ENCODE peak calls at places on chromosomes 6 and 20, in ten cellular contexts. One of them, this sample, is unnamed.
A peak's percentile ranks its signal among the peaks of the same experiment; 100 is the strongest.

GRCh38 chr20:52921300-52921699 is 50.9 kb upstream of the TSHZ2 start:
- DNase-seq in GM20000: no peak
- DNase-seq in uterus: no peak
- DNase-seq in stimulated activated CD8-positive, alpha-beta memory T cell treated with anti-CD3 and anti-CD28 coated beads, Interleukin-7, amount 100 ng/mL, for 1 hour: no peak
- DNase-seq in left ventricle myocardium superior: no peak
- DNase-seq in GM23338: no peak
- DNase-seq in heart left ventricle: no peak
- DNase-seq in T-helper 2 cell: no peak
- DNase-seq in AG09319: no peak
- DNase-seq in NCI-H1417: no peak
- DNase-seq in this sample: no peak

GRCh38 chr6:129686941-129687627 is 22.9 kb downstream of the ARHGAP18 start:
- DNase-seq in GM20000: peak; percentile 28
- DNase-seq in uterus: no peak
- DNase-seq in stimulated activated CD8-positive, alpha-beta memory T cell treated with anti-CD3 and anti-CD28 coated beads, Interleukin-7, amount 100 ng/mL, for 1 hour: no peak
- DNase-seq in left ventricle myocardium superior: no peak
- DNase-seq in GM23338: no peak
- DNase-seq in heart left ventricle: no peak
- DNase-seq in T-helper 2 cell: peak; percentile 88
- DNase-seq in AG09319: no peak
- DNase-seq in NCI-H1417: no peak
- DNase-seq in this sample: no peak

GRCh38 chr6:16420715-16421461 is 182.5 kb downstream of the GMPR start:
- DNase-seq in GM20000: peak; percentile 68
- DNase-seq in uterus: no peak
- DNase-seq in stimulated activated CD8-positive, alpha-beta memory T cell treated with anti-CD3 and anti-CD28 coated beads, Interleukin-7, amount 100 ng/mL, for 1 hour: no peak
- DNase-seq in left ventricle myocardium superior: no peak
- DNase-seq in GM23338: peak; percentile 10
- DNase-seq in heart left ventricle: no peak
- DNase-seq in T-helper 2 cell: peak; percentile 94
- DNase-seq in AG09319: peak; percentile 71
- DNase-seq in NCI-H1417: no peak
- DNase-seq in this sample: no peak

GRCh38 chr6:52566853-52567279 is 10.0 kb downstream of the TRAM2 start:
- DNase-seq in GM20000: no peak
- DNase-seq in uterus: no peak
- DNase-seq in stimulated activated CD8-positive, alpha-beta memory T cell treated with anti-CD3 and anti-CD28 coated beads, Interleukin-7, amount 100 ng/mL, for 1 hour: no peak
- DNase-seq in left ventricle myocardium superior: no peak
- DNase-seq in GM23338: no peak
- DNase-seq in heart left ventricle: no peak
- DNase-seq in T-helper 2 cell: no peak
- DNase-seq in AG09319: peak; percentile 94
- DNase-seq in NCI-H1417: no peak
- DNase-seq in this sample: no peak

GRCh38 chr6:89409461-89410035 is 2.5 kb downstream of the RRAGD start:
- DNase-seq in GM20000: no peak
- DNase-seq in uterus: no peak
- DNase-seq in stimulated activated CD8-positive, alpha-beta memory T cell treated with anti-CD3 and anti-CD28 coated beads, Interleukin-7, amount 100 ng/mL, for 1 hour: no peak
- DNase-seq in left ventricle myocardium superior: peak; percentile 37
- DNase-seq in GM23338: peak; percentile 49
- DNase-seq in heart left ventricle: no peak
- DNase-seq in T-helper 2 cell: no peak
- DNase-seq in AG09319: no peak
- DNase-seq in NCI-H1417: no peak
- DNase-seq in this sample: no peak

GRCh38 chr6:140623498-140623897 is 1249.0 kb upstream of the CITED2 start:
- DNase-seq in GM20000: no peak
- DNase-seq in uterus: no peak
- DNase-seq in stimulated activated CD8-positive, alpha-beta memory T cell treated with anti-CD3 and anti-CD28 coated beads, Interleukin-7, amount 100 ng/mL, for 1 hour: no peak
- DNase-seq in left ventricle myocardium superior: no peak
- DNase-seq in GM23338: no peak
- DNase-seq in heart left ventricle: no peak
- DNase-seq in T-helper 2 cell: no peak
- DNase-seq in AG09319: peak; percentile 52
- DNase-seq in NCI-H1417: no peak
- DNase-seq in this sample: no peak

GRCh38 chr6:106119526-106119925 is 33.4 kb downstream of the PRDM1 start:
- DNase-seq in GM20000: no peak
- DNase-seq in uterus: no peak
- DNase-seq in stimulated activated CD8-positive, alpha-beta memory T cell treated with anti-CD3 and anti-CD28 coated beads, Interleukin-7, amount 100 ng/mL, for 1 hour: no peak
- DNase-seq in left ventricle myocardium superior: no peak
- DNase-seq in GM23338: no peak
- DNase-seq in heart left ventricle: no peak
- DNase-seq in T-helper 2 cell: no peak
- DNase-seq in AG09319: no peak
- DNase-seq in NCI-H1417: no peak
- DNase-seq in this sample: no peak

GRCh38 chr20:32764000-32764960 is 2.1 kb downstream of the DNMT3B start:
- DNase-seq in GM20000: no peak
- DNase-seq in uterus: no peak
- DNase-seq in stimulated activated CD8-positive, alpha-beta memory T cell treated with anti-CD3 and anti-CD28 coated beads, Interleukin-7, amount 100 ng/mL, for 1 hour: no peak
- DNase-seq in left ventricle myocardium superior: no peak
- DNase-seq in GM23338: peak; percentile 96
- DNase-seq in heart left ventricle: no peak
- DNase-seq in T-helper 2 cell: no peak
- DNase-seq in AG09319: no peak
- DNase-seq in NCI-H1417: no peak
- DNase-seq in this sample: no peak

GRCh38 chr20:53657732-53658131 is 64.1 kb upstream of the ZNF217 start:
- DNase-seq in GM20000: no peak
- DNase-seq in uterus: no peak
- DNase-seq in stimulated activated CD8-positive, alpha-beta memory T cell treated with anti-CD3 and anti-CD28 coated beads, Interleukin-7, amount 100 ng/mL, for 1 hour: no peak
- DNase-seq in left ventricle myocardium superior: no peak
- DNase-seq in GM23338: peak; percentile 48
- DNase-seq in heart left ventricle: no peak
- DNase-seq in T-helper 2 cell: no peak
- DNase-seq in AG09319: no peak
- DNase-seq in NCI-H1417: no peak
- DNase-seq in this sample: no peak

This sample was measured in hippocampal formation.